ENCODE peak calls at places on chromosomes 1 and 21, in six cellular contexts. O is aorta; W is CD8-positive, alpha-beta T cell; T is thoracic aorta; L is small intestine; H is heart left ventricle. S is an unnamed sample.

GRCh38 chr1:116168277-116169032 is 57.3 kb downstream of the MAB21L3 start:
- DNase-seq in O (peak; percentile 93), W (peak; percentile 74), T (no peak), L (peak; percentile 82), H (peak; percentile 87), S (peak; percentile 94)

GRCh38 chr1:89260575-89261275 is 11.9 kb downstream of the GBP5 start:
- DNase-seq in O (no peak), W (no peak), T (no peak), L (no peak), H (no peak), S (peak; percentile 57)

GRCh38 chr21:14541840-14542495 is 4.1 kb downstream of the SAMSN1 start:
- DNase-seq in O (no peak), W (no peak), T (no peak), L (no peak), H (no peak), S (no peak)

GRCh38 chr1:191839891-191840290 is 318.4 kb upstream of the RGS18 start:
- DNase-seq in O (no peak), W (no peak), T (no peak), L (no peak), H (no peak), S (no peak)

GRCh38 chr1:177424746-177425145 is 254.0 kb downstream of the BRINP2 start:
- DNase-seq in O (no peak), W (no peak), T (no peak), L (no peak), H (no peak), S (no peak)

GRCh38 chr1:222096883-222097282 is 355.0 kb upstream of the DUSP10 start:
- DNase-seq in O (no peak), W (no peak), T (no peak), L (no peak), H (no peak), S (no peak)

GRCh38 chr1:33784876-33785275 is 79.0 kb upstream of the HMGB4 start:
- DNase-seq in O (no peak), W (no peak), T (no peak), L (no peak), H (no peak), S (no peak)

GRCh38 chr1:208465266-208465665 is 221.1 kb upstream of the PLXNA2 start:
- DNase-seq in O (no peak), W (no peak), T (no peak), L (no peak), H (no peak), S (no peak)

GRCh38 chr21:43268804-43269186 is 100.0 kb downstream of the CRYAA start:
- DNase-seq in O (peak; percentile 32), W (no peak), T (no peak), L (no peak), H (peak; percentile 47), S (peak; percentile 44)

GRCh38 chr1:241387216-241387615 is 30.2 kb upstream of the RGS7 start:
- DNase-seq in O (no peak), W (no peak), T (no peak), L (no peak), H (no peak), S (no peak)
- H3K27ac ChIP-seq in O (no peak overlapping the region), W (no peak overlapping the region), T (no peak overlapping the region), L (no peak overlapping the region), H (no peak overlapping the region), S (no peak overlapping the region)

GRCh38 chr1:53728196-53728595 is 10.8 kb downstream of the GLIS1 start:
- DNase-seq in O (no peak), W (no peak), T (no peak), L (no peak), H (no peak), S (no peak)

GRCh38 chr1:53731201-53731600 is 7.8 kb downstream of the GLIS1 start:
- DNase-seq in O (no peak), W (no peak), T (no peak), L (no peak), H (no peak), S (no peak)

GRCh38 chr1:53728702-53729535 is 10.0 kb downstream of the GLIS1 start:
- DNase-seq in O (no peak), W (no peak), T (no peak), L (no peak), H (no peak), S (no peak)

GRCh38 chr1:53731779-53732305 is 7.1 kb downstream of the GLIS1 start:
- DNase-seq in O (no peak), W (no peak), T (no peak), L (peak; percentile 6), H (no peak), S (no peak)

GRCh38 chr1:53729536-53730485 is 9.2 kb downstream of the GLIS1 start:
- DNase-seq in O (no peak), W (no peak), T (no peak), L (no peak), H (no peak), S (no peak)
- H3K27me3 ChIP-seq in O (no peaks in the 10 kb centered on the region), W (peaks cover under 1% of the 10 kb centered on the region), T (no peaks in the 10 kb centered on the region), L (no peaks in the 10 kb centered on the region), H (no peaks in the 10 kb centered on the region), S (no peaks in the 10 kb centered on the region)

DNA sequence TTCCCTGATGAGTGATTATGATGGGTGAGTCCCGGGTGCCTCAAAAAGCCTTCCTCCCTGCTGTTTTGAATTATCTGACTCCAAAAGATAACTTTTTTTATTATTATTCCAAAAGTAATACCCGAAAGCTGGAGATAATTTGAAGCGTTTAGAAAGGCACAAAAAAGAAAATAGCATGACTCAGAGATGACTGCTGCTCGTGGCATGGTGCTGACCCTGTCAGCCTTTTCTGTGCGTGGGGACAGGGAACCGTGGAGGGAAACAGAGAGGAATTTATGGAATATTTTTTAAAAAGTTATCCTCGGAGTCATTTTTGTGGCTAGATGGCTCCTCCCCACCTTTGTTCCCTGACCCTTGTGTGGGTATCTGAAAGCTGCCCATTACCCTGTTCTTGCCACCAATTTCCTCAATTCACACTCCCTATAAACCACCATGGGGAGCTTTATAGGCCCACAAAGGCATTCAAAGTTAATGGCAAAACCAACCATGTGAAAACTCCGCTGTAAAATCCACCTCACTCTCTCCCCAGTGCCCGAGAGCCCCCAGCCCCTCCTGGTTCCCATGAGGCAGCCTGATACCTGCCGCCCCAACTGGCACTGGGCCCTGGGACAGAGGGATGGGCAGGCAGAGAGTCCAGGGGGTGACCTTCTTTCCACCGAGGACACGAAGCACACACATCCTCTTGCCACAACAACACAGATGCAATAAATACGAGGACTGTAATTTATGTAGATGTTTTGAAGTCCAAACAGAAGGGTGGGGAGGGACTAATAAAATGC is 37.5 kb downstream of the IGSF21 start:
- DNase-seq in O (no peak), W (no peak), T (no peak), L (no peak), H (no peak), S (no peak)
- H3K27ac ChIP-seq in O (no peak overlapping the region), W (no peak overlapping the region), T (no peak overlapping the region), L (no peak overlapping the region), H (no peak overlapping the region), S (no peak overlapping the region)

GRCh38 chr1:63054184-63054583 is 268.2 kb upstream of the FOXD3 start:
- DNase-seq in O (no peak), W (no peak), T (no peak), L (no peak), H (no peak), S (no peak)
- H3K27me3 ChIP-seq in O (no peaks in the 10 kb centered on the region), W (no peaks in the 10 kb centered on the region), T (no peaks in the 10 kb centered on the region), L (peaks cover 2% of the 10 kb centered on the region), H (no peaks in the 10 kb centered on the region), S (no peaks in the 10 kb centered on the region)

S was measured in right cardiac atrium.